ENCODE peak calls at places on chromosomes 2 and 18, in four cellular contexts. R is GM13976, F is AG04449, U is germinal center. Z is an unnamed sample.

GRCh38 chr2:98909381-98910211 is 26.4 kb downstream of the CRACDL start:
- DNase-seq in R (no peak), F (no peak), U (no peak), Z (no peak)

GRCh38 chr2:10688921-10689807 is 611 bp downstream of the NOL10 start:
- DNase-seq in R (no peak), F (no peak), U (no peak), Z (no peak)

GRCh38 chr2:23009545-23010149 is 375.3 kb upstream of the KLHL29 start:
- DNase-seq in R (no peak), F (no peak), U (no peak), Z (no peak)

GRCh38 chr18:38872342-38872741 is 1306.7 kb upstream of the CELF4 start:
- DNase-seq in R (no peak), F (no peak), U (no peak), Z (no peak)

GRCh38 chr2:124973396-124973795 is 948.3 kb downstream of the CNTNAP5 start:
- DNase-seq in R (no peak), F (no peak), U (no peak), Z (no peak)

GRCh38 chr2:181174880-181175590 is 194.6 kb downstream of the UBE2E3 start:
- DNase-seq in R (peak), F (no peak), U (no peak), Z (peak)

GRCh38 chr18:57776354-57776753 is 26.8 kb downstream of the ATP8B1 start:
- DNase-seq in R (no peak), F (no peak), U (no peak), Z (no peak)

GRCh38 chr2:127674241-127675209 is 805 bp downstream of the LIMS2 start:
- DNase-seq in R (peak), F (no peak), U (no peak), Z (peak)

GRCh38 chr2:143807192-143807591 is 678.0 kb downstream of the ARHGAP15 start:
- DNase-seq in R (no peak), F (no peak), U (no peak), Z (no peak)

GRCh38 chr18:55869965-55870585 is 282.1 kb upstream of the TCF4 start:
- DNase-seq in R (no peak), F (no peak), U (no peak), Z (no peak)

GRCh38 chr2:106575955-106576354 is 88.8 kb downstream of the CD8B2 start:
- DNase-seq in R (no peak), F (peak), U (no peak), Z (no peak)

GRCh38 chr2:240604291-240604938 is 17.9 kb downstream of the CAPN10 start:
- DNase-seq in R (peak), F (no peak), U (no peak), Z (peak)

Z was measured in GM20000.